ENCODE peak calls at places on chromosomes 1 and 21, in six cellular contexts. H is nephron progenitor cell; G is K562; Y is mucosa of descending colon; R is fibroblast of pulmonary artery; B is CD4-positive, alpha-beta T cell. T is an unnamed sample.
A peak's percentile ranks its signal among the peaks of the same experiment; 100 is the strongest.

GRCh38 chr1:96072021-96072420 is 649.6 kb upstream of the PTBP2 start:
- DNase-seq in H (no peak), G (no peak), Y (no peak), R (no peak), B (no peak), T (no peak)

GRCh38 chr1:12436817-12437599 is 181.0 kb downstream of the DHRS3 start:
- DNase-seq in H (no peak), G (peak; percentile 54), Y (no peak), R (peak; percentile 46), B (no peak), T (no peak)

GRCh38 chr1:24339996-24340395 is 20.8 kb downstream of the GRHL3 start:
- DNase-seq in H (no peak), G (no peak), Y (no peak), R (no peak), B (no peak), T (no peak)

GRCh38 chr1:157357111-157357510 is 195.2 kb downstream of the FCRL5 start:
- DNase-seq in H (no peak), G (peak; percentile 38), Y (no peak), R (no peak), B (no peak), T (no peak)

GRCh38 chr1:153860285-153860684 is 62.5 kb downstream of the GATAD2B start:
- DNase-seq in H (no peak), G (no peak), Y (no peak), R (no peak), B (no peak), T (no peak)

GRCh38 chr1:50658421-50659076 is 235.3 kb upstream of the DMRTA2 start:
- DNase-seq in H (no peak), G (no peak), Y (no peak), R (peak; percentile 70), B (no peak), T (no peak)

GRCh38 chr1:107954121-107954520 is 10.9 kb downstream of the VAV3 start:
- DNase-seq in H (no peak), G (no peak), Y (no peak), R (no peak), B (no peak), T (no peak)

GRCh38 chr1:12810691-12811408 is 19.7 kb downstream of the PRAMEF1 start:
- DNase-seq in H (no peak), G (peak; percentile 44), Y (no peak), R (peak; percentile 54), B (no peak), T (no peak)

GRCh38 chr1:232385221-232385620 is 244.7 kb downstream of the SIPA1L2 start:
- DNase-seq in H (no peak), G (no peak), Y (no peak), R (peak; percentile 69), B (no peak), T (no peak)

GRCh38 chr1:24362982-24363614 is 43.9 kb downstream of the GRHL3 start:
- DNase-seq in H (no peak), G (no peak), Y (no peak), R (peak; percentile 88), B (no peak), T (no peak)

GRCh38 chr1:27122652-27123051 is 32.3 kb downstream of the SLC9A1 start:
- DNase-seq in H (no peak), G (peak; percentile 90), Y (peak; percentile 77), R (peak; percentile 70), B (no peak), T (no peak)

GRCh38 chr1:91952187-91952586 is 3.0 kb downstream of the BRDT start:
- DNase-seq in H (no peak), G (no peak), Y (no peak), R (no peak), B (no peak), T (no peak)

GRCh38 chr1:44613932-44614331 is 60.3 kb downstream of the TMEM53 start:
- DNase-seq in H (no peak), G (no peak), Y (no peak), R (no peak), B (no peak), T (no peak)

GRCh38 chr1:232263452-232263851 is 366.5 kb downstream of the SIPA1L2 start:
- DNase-seq in H (no peak), G (no peak), Y (no peak), R (no peak), B (no peak), T (no peak)

GRCh38 chr1:167533851-167534300 is 15.5 kb upstream of the CD247 start:
- DNase-seq in H (peak; percentile 82), G (peak; percentile 87), Y (no peak), R (peak; percentile 75), B (peak; percentile 55), T (no peak)

GRCh38 chr1:28606771-28607170 is 14.7 kb downstream of the RAB42 start:
- DNase-seq in H (no peak), G (no peak), Y (no peak), R (no peak), B (no peak), T (no peak)

GRCh38 chr21:45529785-45530422 is 12.3 kb downstream of the SLC19A1 start:
- DNase-seq in H (no peak), G (no peak), Y (no peak), R (no peak), B (no peak), T (no peak)

GRCh38 chr1:40382110-40382464 is 8.6 kb downstream of the SMAP2 start:
- DNase-seq in H (no peak), G (no peak), Y (no peak), R (no peak), B (no peak), T (no peak)

GRCh38 chr21:46667191-46667734 is 31.8 kb downstream of the PRMT2 start:
- DNase-seq in H (peak; percentile 46), G (no peak), Y (no peak), R (peak; percentile 20), B (no peak), T (no peak)

GRCh38 chr1:1020000-1020404 is at the start of gene AGRN:
- DNase-seq in H (peak; percentile 70), G (no peak), Y (peak; percentile 79), R (no peak), B (no peak), T (no peak)

GRCh38 chr1:29062157-29062942 is 61.4 kb downstream of the TMEM200B start:
- DNase-seq in H (no peak), G (no peak), Y (no peak), R (no peak), B (no peak), T (no peak)

GRCh38 chr1:47894718-47895393 is 102.3 kb downstream of the TRABD2B start:
- DNase-seq in H (peak; percentile 26), G (no peak), Y (peak; percentile 60), R (no peak), B (no peak), T (no peak)

GRCh38 chr1:161176468-161177111 is 717 bp downstream of the B4GALT3 start:
- DNase-seq in H (no peak), G (no peak), Y (no peak), R (no peak), B (no peak), T (no peak)

GRCh38 chr1:161175771-161176453 is 1.4 kb downstream of the B4GALT3 start:
- DNase-seq in H (no peak), G (no peak), Y (no peak), R (no peak), B (no peak), T (no peak)

GRCh38 chr1:161179698-161180097 is 2.4 kb upstream of the B4GALT3 start:
- DNase-seq in H (no peak), G (no peak), Y (no peak), R (no peak), B (no peak), T (no peak)

GRCh38 chr1:161177936-161178244 is 583 bp upstream of the B4GALT3 start:
- DNase-seq in H (no peak), G (no peak), Y (no peak), R (no peak), B (no peak), T (no peak)

DNA sequence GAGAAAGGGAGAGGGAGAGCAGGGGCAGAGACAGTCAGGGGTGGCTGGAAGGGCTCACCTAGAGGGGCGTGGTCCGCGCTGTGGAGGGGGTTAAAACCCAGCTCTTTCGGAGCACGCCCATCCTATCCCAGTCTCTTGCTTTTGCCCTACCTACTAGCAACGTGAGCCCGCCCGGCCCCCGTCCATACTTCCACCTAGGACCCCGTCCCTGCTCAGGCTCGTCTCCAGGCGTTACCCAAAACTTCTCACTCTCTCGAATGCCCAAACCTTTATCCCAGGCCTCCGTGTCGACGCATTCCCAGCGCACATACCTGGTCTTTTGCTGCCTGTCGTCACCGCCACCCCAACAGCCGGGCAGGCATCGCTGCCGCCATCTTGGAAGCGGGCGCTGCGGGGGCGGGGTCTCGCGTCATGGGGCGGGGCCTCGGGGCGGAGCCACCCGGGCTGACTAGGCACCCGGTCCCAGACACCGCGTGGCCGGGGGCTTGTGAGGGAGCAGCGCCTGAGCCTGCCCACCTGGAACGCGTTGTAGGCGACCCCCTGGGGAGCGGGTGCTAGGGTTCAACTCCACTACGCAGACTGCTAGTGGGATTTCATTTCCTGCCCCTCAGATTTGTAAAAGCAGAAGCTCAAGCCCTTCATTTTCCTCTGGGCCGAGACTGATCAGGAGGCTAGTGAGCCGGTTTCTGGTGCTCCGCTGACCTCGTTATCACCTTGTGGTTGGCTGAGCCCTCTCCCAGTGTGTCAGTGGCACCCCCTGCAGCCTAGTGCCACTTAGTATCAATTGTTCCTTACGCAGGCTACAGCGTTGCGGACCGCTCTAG is at the start of gene B4GALT3:
- DNase-seq in H (peak; percentile 98), G (peak; percentile 98), Y (peak; percentile 93), R (peak; percentile 74), B (peak; percentile 90), T (peak; percentile 87)
- TF ChIP-seq CTCF in H (no peak), G (peak; percentile 87), Y (no peak), R (no peak), B (no peak), T (no peak)

GRCh38 chr1:70355111-70355407 is 537 bp upstream of the ANKRD13C start:
- DNase-seq in H (no peak), G (no peak), Y (no peak), R (no peak), B (no peak), T (no peak)

GRCh38 chr1:70353641-70354331 is 736 bp downstream of the ANKRD13C start:
- DNase-seq in H (peak; percentile 13), G (peak; percentile 35), Y (no peak), R (peak; percentile 76), B (no peak), T (peak; percentile 31)

GRCh38 chr1:70358921-70359564 is 4.5 kb upstream of the ANKRD13C start:
- DNase-seq in H (no peak), G (no peak), Y (no peak), R (no peak), B (no peak), T (no peak)

GRCh38 chr1:70353038-70353437 is 1.5 kb downstream of the ANKRD13C start:
- DNase-seq in H (no peak), G (no peak), Y (no peak), R (no peak), B (no peak), T (no peak)

GRCh38 chr1:70354332-70355110 is at the start of gene ANKRD13C:
- DNase-seq in H (peak; percentile 86), G (peak; percentile 94), Y (peak; percentile 94), R (peak; percentile 97), B (peak; percentile 87), T (peak; percentile 98)
- TF ChIP-seq CTCF in H (no peak), G (no peak), Y (no peak), R (no peak), B (no peak), T (no peak)

GRCh38 chr1:3785458-3786157 is 10.7 kb downstream of the LRRC47 start:
- DNase-seq in H (peak; percentile 43), G (peak; percentile 70), Y (peak; percentile 38), R (peak; percentile 22), B (no peak), T (no peak)
- TF ChIP-seq CTCF in H (peak; percentile 42), G (peak; percentile 88), Y (no peak), R (peak; percentile 34), B (no peak), T (no peak)

GRCh38 chr1:213643360-213643759 is 344.4 kb upstream of the PROX1 start:
- DNase-seq in H (no peak), G (no peak), Y (no peak), R (no peak), B (no peak), T (no peak)

GRCh38 chr1:213641312-213641711 is 346.5 kb upstream of the PROX1 start:
- DNase-seq in H (no peak), G (no peak), Y (no peak), R (no peak), B (no peak), T (no peak)
- TF ChIP-seq CTCF in H (no peak), G (no peak), Y (no peak), R (no peak), B (no peak), T (no peak)